ENCODE peak calls at places on chromosomes 4 and X, in four cellular contexts. C is activated T-cell treated with anti-CD3 and anti-CD28 coated beads, Interleukin-2, amount 50 U/mL, for 72 hours; O is left cardiac atrium; K is effector memory CD8-positive, alpha-beta T cell. I is an unnamed sample.

GRCh38 chr4:56414135-56414675 is 21.2 kb downstream of the PPAT start:
- ATAC-seq in C (no peak), O (no peak), K (no peak), I (no peak)

GRCh38 chrX:66021758-66022741 is 17.8 kb downstream of the VSIG4 start:
- ATAC-seq in C (no peak), O (no peak), K (no peak), I (no peak)

GRCh38 chr4:89752932-89753598 is 83.9 kb downstream of the SNCA start:
- ATAC-seq in C (no peak), O (peak), K (no peak), I (peak)

GRCh38 chrX:69616520-69617203 is 749 bp downstream of the EDA start:
- ATAC-seq in C (peak), O (peak), K (peak), I (no peak)

GRCh38 chrX:118216488-118216887 is 99.9 kb upstream of the KLHL13 start:
- ATAC-seq in C (no peak), O (no peak), K (no peak), I (no peak)

GRCh38 chr4:143441678-143442077 is 71.8 kb upstream of the SMARCA5 start:
- ATAC-seq in C (no peak), O (no peak), K (no peak), I (no peak)

GRCh38 chrX:69133561-69134542 is 31.4 kb downstream of the PJA1 start:
- ATAC-seq in C (no peak), O (peak), K (no peak), I (no peak)

GRCh38 chr4:54418468-54418867 is 189.4 kb downstream of the PDGFRA start:
- ATAC-seq in C (no peak), O (no peak), K (no peak), I (no peak)

GRCh38 chrX:39891781-39892180 is 206.0 kb downstream of the BCOR start:
- ATAC-seq in C (no peak), O (no peak), K (no peak), I (no peak)

GRCh38 chr4:10182446-10183424 is 66.1 kb upstream of the WDR1 start:
- ATAC-seq in C (peak), O (no peak), K (no peak), I (no peak)

GRCh38 chr4:123229326-123229725 is 167.3 kb upstream of the SPRY1 start:
- ATAC-seq in C (no peak), O (no peak), K (no peak), I (no peak)

GRCh38 chrX:136395271-136395670 is 92.5 kb upstream of the BRS3 start:
- ATAC-seq in C (no peak), O (no peak), K (no peak), I (no peak)

GRCh38 chr4:13384055-13384454 is 100.1 kb downstream of the RAB28 start:
- ATAC-seq in C (no peak), O (no peak), K (no peak), I (no peak)

GRCh38 chr4:25284466-25284865 is 28.1 kb upstream of the ZCCHC4 start:
- ATAC-seq in C (no peak), O (no peak), K (no peak), I (no peak)